ENCODE peak calls at places on chromosomes 7 and 10, in four cellular contexts. A is DMS153, T is mesothelial cell of epicardium, I is NCI-H460. Z is an unnamed sample.

GRCh38 chr10:97109562-97109961 is 76.2 kb downstream of the SLIT1 start:
- DNase-seq in A (peak), T (no peak), I (no peak), Z (peak)

GRCh38 chr10:16612148-16612742 is 90.6 kb upstream of the C1QL3 start:
- DNase-seq in A (no peak), T (peak), I (peak), Z (no peak)

GRCh38 chr7:22653981-22654380 is 73.0 kb upstream of the IL6 start:
- DNase-seq in A (peak), T (no peak), I (no peak), Z (no peak)

GRCh38 chr7:1548438-1548831 is 7.6 kb downstream of the TMEM184A start:
- DNase-seq in A (no peak), T (no peak), I (no peak), Z (no peak)

GRCh38 chr7:90599038-90599437 is 2.9 kb downstream of the CDK14 start:
- DNase-seq in A (no peak), T (no peak), I (no peak), Z (no peak)

GRCh38 chr7:97016392-97017196 is 8.0 kb downstream of the DLX5 start:
- DNase-seq in A (peak), T (no peak), I (peak), Z (peak)

GRCh38 chr7:100682991-100683658 is 9.6 kb downstream of the GNB2 start:
- DNase-seq in A (no peak), T (no peak), I (no peak), Z (no peak)

GRCh38 chr10:24208661-24209420 is at the start of gene KIAA1217:
- DNase-seq in A (no peak), T (peak), I (no peak), Z (no peak)

GRCh38 chr7:138975343-138976104 is 5.7 kb downstream of the KIAA1549 start:
- DNase-seq in A (peak), T (no peak), I (no peak), Z (no peak)

GRCh38 chr7:41133700-41134099 is 569.2 kb downstream of the INHBA start:
- DNase-seq in A (no peak), T (no peak), I (no peak), Z (no peak)

GRCh38 chr7:139613971-139614411 is 90.5 kb downstream of the CLEC2L start:
- DNase-seq in A (peak), T (no peak), I (no peak), Z (no peak)

GRCh38 chr7:90599892-90600555 is 3.9 kb downstream of the CDK14 start:
- DNase-seq in A (no peak), T (no peak), I (no peak), Z (no peak)

Z was measured in SHP77 treated with DMSO at 0.1 percent for 48 hours.